ENCODE peak calls at places on chromosomes 12 and 14, in four cellular contexts. Q is spleen; X is CD8-positive, alpha-beta T cell; K is upper lobe of left lung. R is an unnamed sample.

GRCh38 chr14:31204593-31205534 is 2.7 kb downstream of the HECTD1 start:
- DNase-seq in Q (no peak), K (no peak), X (no peak), R (no peak)

GRCh38 chr12:25959069-25959961 is 833 bp downstream of the RASSF8 start:
- DNase-seq in K (peak), X (no peak), Q (peak), R (no peak)

GRCh38 chr14:99572173-99572999 is 31.6 kb downstream of the CCDC85C start:
- DNase-seq in X (no peak), Q (no peak), K (no peak), R (no peak)

GRCh38 chr12:87667378-87667777 is 361.8 kb downstream of the C12orf50 start:
- DNase-seq in K (no peak), X (no peak), Q (no peak), R (no peak)

GRCh38 chr14:34593740-34594375 is 36.1 kb downstream of the SNX6 start:
- DNase-seq in X (no peak), Q (no peak), K (peak), R (no peak)

GRCh38 chr14:90061849-90062794 is at the start of gene KCNK13:
- DNase-seq in X (no peak), Q (no peak), K (peak), R (peak)

GRCh38 chr12:4041191-4041885 is 168.1 kb upstream of the PARP11 start:
- DNase-seq in Q (no peak), K (no peak), X (no peak), R (no peak)

GRCh38 chr14:104604461-104605449 is at the start of gene TMEM179:
- DNase-seq in Q (peak), K (peak), X (no peak), R (no peak)

GRCh38 chr12:572532-572899 is 90.7 kb downstream of the NINJ2 start:
- DNase-seq in X (no peak), Q (no peak), K (no peak), R (no peak)

GRCh38 chr14:77502109-77502782 is 3.6 kb upstream of the ISM2 start:
- DNase-seq in X (no peak), K (no peak), Q (no peak), R (no peak)

GRCh38 chr12:1532367-1532752 is 62.0 kb downstream of the FBXL14 start:
- DNase-seq in X (no peak), K (no peak), Q (no peak), R (no peak)

GRCh38 chr14:29654910-29655590 is 272.6 kb downstream of the PRKD1 start:
- DNase-seq in Q (no peak), K (no peak), X (no peak), R (no peak)

GRCh38 chr12:32893458-32893857 is 3.1 kb downstream of the PKP2 start:
- DNase-seq in X (no peak), K (no peak), Q (no peak), R (no peak)

GRCh38 chr12:113298861-113299545 is 35.9 kb downstream of the SLC8B1 start:
- DNase-seq in X (no peak), Q (no peak), K (peak), R (peak)

GRCh38 chr12:66587912-66588311 is 91.0 kb downstream of the GRIP1 start:
- DNase-seq in X (no peak), K (no peak), Q (no peak), R (no peak)

GRCh38 chr12:131604859-131605258 is 106.0 kb upstream of the SFSWAP start:
- DNase-seq in Q (peak), K (no peak), X (no peak), R (no peak)
- TF ChIP-seq CTCF in Q (no peak), K (no peak), X (no peak), R (no peak)

GRCh38 chr12:106037524-106038298 is 101.0 kb downstream of the NUAK1 start:
- DNase-seq in K (no peak), X (no peak), Q (no peak), R (no peak)

GRCh38 chr12:106032141-106032925 is 106.4 kb downstream of the NUAK1 start:
- DNase-seq in K (no peak), Q (no peak), X (no peak), R (no peak)

GRCh38 chr12:106034316-106034715 is 104.4 kb downstream of the NUAK1 start:
- DNase-seq in X (no peak), Q (no peak), K (no peak), R (no peak)

GRCh38 chr12:106033161-106033675 is 105.5 kb downstream of the NUAK1 start:
- DNase-seq in X (no peak), K (no peak), Q (no peak), R (no peak)

GRCh38 chr12:106035421-106035820 is 103.3 kb downstream of the NUAK1 start:
- DNase-seq in K (no peak), Q (no peak), X (no peak), R (no peak)
- TF ChIP-seq CTCF in K (no peak), Q (no peak), X (no peak), R (no peak)

DNA sequence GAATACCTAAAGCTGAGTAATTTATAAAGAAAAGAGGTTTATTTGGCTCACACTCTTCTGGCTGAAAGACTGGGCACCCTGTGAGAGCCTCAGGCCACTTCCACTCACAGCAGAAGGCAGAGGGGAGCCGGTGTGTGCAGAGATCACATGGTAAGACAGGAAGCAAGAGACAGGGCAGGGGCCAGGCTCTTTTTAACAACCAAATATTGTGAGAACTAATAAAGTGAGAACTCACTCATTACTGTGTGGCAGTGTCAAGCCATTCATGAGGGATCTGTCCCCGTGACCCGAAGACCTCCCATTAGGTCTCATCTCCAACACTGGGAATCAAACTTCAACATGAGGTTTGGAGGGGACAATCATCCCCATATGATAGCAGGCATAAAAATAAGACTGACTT is 180.8 kb upstream of the DIO3 start:
- DNase-seq in K (no peak), X (no peak), Q (no peak), R (no peak)
- TF ChIP-seq CTCF in K (no peak), X (no peak), Q (no peak), R (no peak)

GRCh38 chr14:105905456-105905855 is 379.1 kb downstream of the TMEM121 start:
- DNase-seq in X (no peak), Q (no peak), K (peak), R (no peak)

GRCh38 chr14:105904379-105904778 is 378.0 kb downstream of the TMEM121 start:
- DNase-seq in K (peak), X (no peak), Q (no peak), R (no peak)

GRCh38 chr14:105902131-105902898 is 375.9 kb downstream of the TMEM121 start:
- DNase-seq in K (peak), X (no peak), Q (no peak), R (no peak)

GRCh38 chr14:105901226-105901625 is 374.8 kb downstream of the TMEM121 start:
- DNase-seq in X (no peak), K (no peak), Q (no peak), R (no peak)

DNA sequence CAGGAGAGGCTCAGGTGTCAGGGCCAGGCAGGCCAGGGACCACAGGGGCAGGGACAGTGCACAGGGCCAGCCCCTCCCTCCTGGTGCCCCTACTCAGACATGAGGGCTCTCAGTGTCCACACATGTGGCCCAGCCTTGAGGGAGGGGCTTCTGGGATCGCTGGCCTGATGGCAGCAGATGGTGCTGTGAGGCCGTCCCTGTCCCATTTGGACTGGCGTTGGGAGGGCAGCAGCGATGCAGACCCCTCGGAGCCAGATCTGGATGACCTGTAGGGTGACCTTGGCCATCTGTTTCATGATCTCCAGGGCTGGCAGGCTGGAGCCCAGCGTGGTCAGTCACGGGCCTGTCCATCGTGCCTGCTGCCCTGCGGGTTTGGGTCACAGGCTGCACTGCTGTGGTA is 377.6 kb downstream of the TMEM121 start:
- DNase-seq in Q (no peak), K (peak), X (no peak), R (no peak)
- TF ChIP-seq CTCF in Q (no peak), K (no peak), X (no peak), R (no peak)

GRCh38 chr12:105846331-105846730 is 292.4 kb downstream of the NUAK1 start:
- DNase-seq in Q (no peak), K (no peak), X (no peak), R (no peak)
- TF ChIP-seq CTCF in Q (no peak), K (no peak), X (no peak), R (no peak)

R was measured in D721Med.